ENCODE peak calls at places on chromosomes 6 and 20, in nine cellular contexts. O is Calu3; F is EH; H is frontal cortex; T is activated naive CD4-positive, alpha-beta T cell treated with anti-CD3 and anti-CD28 coated beads, Interleukin-2, amount 50 U/mL, for 72 hours; Z is fibroblast of mammary gland; V is NCI-H2081; G is T1000; S is HS-27A. D is an unnamed sample.

GRCh38 chr6:160057080-160057479 is 64.5 kb upstream of the SLC22A1 start:
- DNase-seq in F (no peak), H (no peak), Z (no peak), V (no peak), S (no peak), T (no peak), O (no peak), G (no peak), D (no peak)

GRCh38 chr6:17984822-17985660 is 2.4 kb downstream of the KIF13A start:
- DNase-seq in O (no peak), H (no peak), Z (peak), F (peak), S (no peak), G (no peak), T (no peak), V (no peak), D (no peak)

GRCh38 chr20:18395544-18395943 is 71.3 kb downstream of the DZANK1 start:
- DNase-seq in S (no peak), G (no peak), O (no peak), F (no peak), H (no peak), Z (no peak), T (no peak), V (no peak), D (no peak)

GRCh38 chr6:32803416-32803815 is 13.4 kb downstream of the HLA-DOB start:
- DNase-seq in T (no peak), V (no peak), F (no peak), Z (no peak), G (no peak), O (no peak), S (no peak), H (no peak), D (no peak)

GRCh38 chr6:143569035-143569434 is 57.5 kb upstream of the FUCA2 start:
- DNase-seq in Z (peak), S (no peak), T (no peak), F (peak), H (no peak), G (no peak), O (no peak), V (no peak), D (no peak)

GRCh38 chr6:108180776-108181175 is 15.0 kb downstream of the NR2E1 start:
- DNase-seq in O (no peak), G (no peak), H (no peak), S (no peak), T (no peak), V (no peak), Z (no peak), F (no peak), D (no peak)

GRCh38 chr6:74320715-74321114 is 624.7 kb downstream of the CD109 start:
- DNase-seq in T (no peak), G (no peak), V (no peak), H (no peak), S (no peak), Z (no peak), F (no peak), O (no peak), D (no peak)

GRCh38 chr6:11613336-11613735 is 75.8 kb downstream of the TMEM170B start:
- DNase-seq in G (no peak), H (no peak), F (no peak), Z (no peak), O (no peak), S (no peak), V (no peak), T (no peak), D (no peak)

GRCh38 chr6:75412937-75413662 is 80.5 kb downstream of the FILIP1 start:
- DNase-seq in G (no peak), O (no peak), T (no peak), S (no peak), Z (no peak), H (no peak), V (no peak), F (peak), D (no peak)

GRCh38 chr20:15642676-15643075 is 930.6 kb downstream of the KIF16B start:
- DNase-seq in O (no peak), Z (peak), T (no peak), V (no peak), G (no peak), S (no peak), H (no peak), F (peak), D (no peak)

GRCh38 chr6:157346371-157346770 is 23.1 kb upstream of the TMEM242 start:
- DNase-seq in S (no peak), H (no peak), F (peak), G (no peak), V (no peak), O (no peak), Z (no peak), T (no peak), D (no peak)

GRCh38 chr6:75723382-75723781 is 25.7 kb upstream of the MYO6 start:
- DNase-seq in G (no peak), Z (no peak), T (no peak), F (no peak), V (no peak), O (no peak), S (no peak), H (no peak), D (no peak)

GRCh38 chr20:50320910-50321796 is 130.5 kb downstream of the CEBPB start:
- DNase-seq in T (no peak), H (no peak), S (peak), Z (peak), G (peak), V (no peak), O (peak), F (peak), D (no peak)

GRCh38 chr6:95280690-95281273 is 296.6 kb upstream of the MANEA start:
- DNase-seq in F (no peak), Z (peak), S (no peak), T (no peak), V (peak), O (peak), H (no peak), G (no peak), D (no peak)

GRCh38 chr20:12111431-12112088 is 193.9 kb downstream of the BTBD3 start:
- DNase-seq in Z (no peak), F (no peak), S (no peak), H (no peak), G (no peak), O (no peak), T (no peak), V (no peak), D (no peak)

GRCh38 chr6:122845916-122846632 is 57.0 kb downstream of the SMPDL3A start:
- DNase-seq in S (no peak), V (no peak), T (no peak), O (no peak), H (no peak), G (no peak), F (peak), Z (peak), D (no peak)

GRCh38 chr6:164021589-164022290 is 607.2 kb downstream of the QKI start:
- DNase-seq in H (no peak), V (no peak), F (no peak), T (no peak), G (no peak), S (no peak), Z (peak), O (no peak), D (no peak)

GRCh38 chr6:130364224-130364780 is 1.5 kb upstream of the TMEM200A start:
- DNase-seq in T (no peak), O (no peak), Z (no peak), G (no peak), H (no peak), S (no peak), V (no peak), F (no peak), D (no peak)

GRCh38 chr6:165042912-165043311 is 266.5 kb downstream of the C6orf118 start:
- DNase-seq in V (no peak), G (no peak), Z (no peak), O (peak), S (no peak), H (no peak), F (no peak), T (no peak), D (no peak)

GRCh38 chr6:22444335-22444734 is 125.0 kb upstream of the HDGFL1 start:
- DNase-seq in V (no peak), Z (no peak), O (no peak), H (no peak), F (peak), T (no peak), S (no peak), G (no peak), D (no peak)

GRCh38 chr6:13908955-13909381 is 15.8 kb upstream of the RNF182 start:
- DNase-seq in H (peak), S (peak), F (peak), G (peak), Z (peak), V (peak), O (peak), T (no peak), D (peak)

GRCh38 chr20:49979030-49979832 is 3.5 kb upstream of the SNAI1 start:
- DNase-seq in T (no peak), S (peak), F (peak), Z (no peak), G (peak), H (peak), O (peak), V (peak), D (peak)